ENCODE peak calls at places on chromosomes 3 and 15, in ten cellular contexts. J is fibroblast of mammary gland, F is cardiac muscle cell, A is A549, R is progenitor cell of endocrine pancreas, Z is BE2C, S is cardiac fibroblast, U is lower leg skin, P is kidney epithelial cell, T is epithelial cell of esophagus. D is an unnamed sample.

GRCh38 chr3:15271030-15271429 is 61.4 kb downstream of the SH3BP5 start:
- DNase-seq in F (no peak), A (no peak), U (peak; percentile 53), R (no peak), P (no peak), S (no peak), J (no peak), Z (no peak), T (no peak), D (no peak)

GRCh38 chr3:107969994-107970896 is 120.6 kb downstream of the CD47 start:
- DNase-seq in P (no peak), Z (peak; percentile 34), J (no peak), R (no peak), A (peak; percentile 12), F (no peak), U (no peak), T (peak; percentile 52), S (peak; percentile 96), D (peak; percentile 57)

GRCh38 chr15:33720952-33721351 is 247.3 kb upstream of the CHRM5 start:
- DNase-seq in R (no peak), T (peak; percentile 77), S (peak; percentile 58), J (peak; percentile 95), U (no peak), Z (no peak), P (peak; percentile 69), F (no peak), A (peak; percentile 18), D (peak; percentile 27)

GRCh38 chr3:18070231-18070630 is 327.8 kb upstream of the TBC1D5 start:
- DNase-seq in Z (no peak), S (no peak), P (no peak), R (no peak), J (no peak), F (no peak), T (no peak), A (no peak), U (no peak), D (no peak)

GRCh38 chr3:137762674-137763593 is 1.2 kb upstream of the SOX14 start:
- DNase-seq in U (no peak), P (no peak), T (no peak), J (no peak), A (no peak), R (no peak), S (no peak), Z (no peak), F (no peak), D (no peak)

GRCh38 chr3:178195824-178196223 is 340.4 kb upstream of the KCNMB2 start:
- DNase-seq in F (no peak), T (peak; percentile 80), Z (no peak), R (no peak), U (no peak), A (no peak), S (peak; percentile 46), P (peak; percentile 7), J (peak; percentile 73), D (peak; percentile 50)

GRCh38 chr3:69729350-69729919 is 9.8 kb upstream of the MITF start:
- DNase-seq in Z (no peak), P (no peak), R (no peak), U (no peak), S (no peak), J (no peak), T (no peak), A (no peak), F (no peak), D (no peak)

GRCh38 chr15:34693053-34693744 is 61.6 kb downstream of the GJD2 start:
- DNase-seq in P (no peak), F (no peak), Z (no peak), S (no peak), A (no peak), R (no peak), U (no peak), J (peak; percentile 43), T (peak; percentile 48), D (peak; percentile 59)

GRCh38 chr3:156952011-156952410 is 125.9 kb downstream of the LEKR1 start:
- DNase-seq in R (no peak), F (no peak), U (no peak), T (no peak), S (no peak), P (no peak), A (no peak), J (no peak), Z (no peak), D (no peak)

GRCh38 chr15:90711842-90712241 is 5.3 kb upstream of the BLM start:
- DNase-seq in P (no peak), T (no peak), U (no peak), R (no peak), F (no peak), J (no peak), S (no peak), A (no peak), Z (no peak), D (no peak)

GRCh38 chr15:72116680-72117447 is 1.1 kb downstream of the MYO9A start:
- DNase-seq in T (peak; percentile 19), R (no peak), Z (peak; percentile 37), S (peak; percentile 16), P (no peak), U (peak; percentile 90), A (peak; percentile 34), F (peak; percentile 16), J (peak; percentile 35), D (peak; percentile 34)

GRCh38 chr3:108235290-108235689 is 13.1 kb upstream of the IFT57 start:
- DNase-seq in U (no peak), S (no peak), F (no peak), P (no peak), J (no peak), T (no peak), Z (no peak), R (no peak), A (no peak), D (no peak)

GRCh38 chr3:46923559-46924350 is 46.2 kb downstream of the PTH1R start:
- DNase-seq in P (no peak), S (peak; percentile 47), T (peak; percentile 44), R (peak; percentile 35), U (no peak), Z (peak; percentile 41), F (peak; percentile 63), A (peak; percentile 37), J (peak; percentile 30), D (no peak)

GRCh38 chr3:194134231-194134756 is 1.7 kb upstream of the HES1 start:
- DNase-seq in S (no peak), U (peak; percentile 95), T (no peak), F (peak; percentile 78), J (peak; percentile 80), P (no peak), R (peak; percentile 65), Z (peak; percentile 85), A (no peak), D (no peak)

GRCh38 chr3:173688216-173688842 is 290.8 kb downstream of the NLGN1 start:
- DNase-seq in T (peak; percentile 3), A (no peak), R (no peak), F (no peak), U (no peak), J (no peak), Z (no peak), S (no peak), P (peak; percentile 28), D (no peak)

GRCh38 chr3:12329063-12329462 is 40.2 kb downstream of the PPARG start:
- DNase-seq in J (no peak), A (no peak), U (no peak), P (no peak), S (no peak), R (no peak), Z (no peak), F (no peak), T (no peak), D (no peak)
- TF ChIP-seq CTCF in J (no peak), A (no peak), U (no peak), P (no peak), S (no peak), R (peak; percentile 8), Z (no peak), F (peak; percentile 1), T (no peak), D (no peak)

GRCh38 chr15:82585072-82585471 is 44.8 kb upstream of the RPS17 start:
- DNase-seq in F (peak; percentile 17), R (no peak), J (peak; percentile 58), A (no peak), S (peak; percentile 24), Z (no peak), U (no peak), T (no peak), P (no peak), D (peak; percentile 1)
- TF ChIP-seq CTCF in F (peak; percentile 32), R (no peak), J (peak; percentile 21), A (no peak), S (no peak), Z (no peak), U (no peak), T (no peak), P (peak; percentile 3), D (no peak)

GRCh38 chr3:55746808-55747413 is 259.8 kb upstream of the WNT5A start:
- DNase-seq in Z (no peak), J (peak; percentile 36), S (peak; percentile 41), U (no peak), R (no peak), A (no peak), T (peak; percentile 2), P (no peak), F (no peak), D (peak; percentile 19)
- TF ChIP-seq CTCF in Z (no peak), J (peak; percentile 42), S (peak; percentile 30), U (no peak), R (peak; percentile 42), A (peak; percentile 27), T (peak; percentile 27), P (peak; percentile 33), F (peak; percentile 45), D (peak; percentile 30)

GRCh38 chr3:106029941-106030619 is 161.3 kb upstream of the CBLB start:
- DNase-seq in J (peak; percentile 62), F (no peak), P (no peak), S (no peak), R (no peak), U (no peak), A (peak; percentile 25), Z (no peak), T (peak; percentile 56), D (no peak)

GRCh38 chr3:106034313-106034712 is 165.5 kb upstream of the CBLB start:
- DNase-seq in A (no peak), Z (no peak), R (no peak), T (peak; percentile 81), F (no peak), P (no peak), U (no peak), J (peak; percentile 21), S (no peak), D (peak; percentile 37)

GRCh38 chr3:106030620-106030945 is 161.8 kb upstream of the CBLB start:
- DNase-seq in P (no peak), F (no peak), Z (no peak), S (peak; percentile 40), R (no peak), T (peak; percentile 58), A (no peak), J (peak; percentile 63), U (no peak), D (peak; percentile 10)

GRCh38 chr3:106033654-106034053 is 164.8 kb upstream of the CBLB start:
- DNase-seq in Z (no peak), A (no peak), P (no peak), T (no peak), F (no peak), U (no peak), J (no peak), S (no peak), R (no peak), D (no peak)

DNA sequence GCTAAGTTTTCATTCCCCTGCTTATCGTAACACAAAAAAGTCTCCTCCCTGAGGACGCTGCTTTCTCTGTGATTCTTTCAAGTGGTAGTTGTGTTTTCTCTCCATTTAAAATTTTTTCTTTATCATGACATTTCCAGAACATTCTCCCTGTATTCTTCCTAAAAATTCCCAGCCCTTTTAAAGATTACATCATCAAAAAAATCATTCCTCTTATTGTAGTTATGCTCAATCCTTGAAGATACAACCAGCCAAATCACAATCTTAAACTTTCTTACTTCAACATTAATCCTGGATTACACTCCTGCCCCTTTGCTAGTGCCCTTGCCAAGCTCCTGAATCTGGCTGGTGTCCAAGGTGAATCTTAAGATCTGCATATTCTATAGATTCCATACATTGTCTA is 163.7 kb upstream of the CBLB start:
- DNase-seq in F (no peak), S (no peak), J (no peak), U (no peak), R (no peak), Z (no peak), A (no peak), T (no peak), P (no peak), D (no peak)
- TF ChIP-seq CTCF in F (no peak), S (no peak), J (no peak), U (no peak), R (no peak), Z (no peak), A (no peak), T (no peak), P (no peak), D (no peak)

D was measured in MCF 10A.